ENCODE peak calls at places on chromosome 9, in four cellular contexts. K is mammary epithelial cell, Z is Panc1, B is prostate gland. G is an unnamed sample. For H3K36me3 and H3K27me3, the result is how much of the 10 kb centered on the place peaks cover.

GRCh38 chr9:68927165-68927564 is 86.7 kb downstream of the PRKACG start:
- DNase-seq in B (no peak), Z (no peak), K (no peak), G (no peak)

GRCh38 chr9:124780060-124780756 is 3.3 kb downstream of the OLFML2A start:
- DNase-seq in Z (no peak), B (no peak), K (no peak), G (no peak)

GRCh38 chr9:8486095-8486494 is 686.5 kb upstream of the DMAC1 start:
- DNase-seq in B (peak), K (no peak), Z (no peak), G (peak)

GRCh38 chr9:116074658-116075057 is 78.9 kb upstream of the PAPPA start:
- DNase-seq in K (peak), B (no peak), Z (no peak), G (peak)

GRCh38 chr9:91785403-91785917 is 164.6 kb downstream of the ROR2 start:
- DNase-seq in B (no peak), K (no peak), Z (no peak), G (no peak)

GRCh38 chr9:108877524-108877923 is 15.5 kb downstream of the ACTL7A start:
- DNase-seq in Z (no peak), B (no peak), K (no peak), G (no peak)

GRCh38 chr9:115941561-115942315 is 211.9 kb upstream of the PAPPA start:
- DNase-seq in B (no peak), K (peak), Z (no peak), G (peak)

GRCh38 chr9:110932883-110933282 is 105.4 kb downstream of the LPAR1 start:
- DNase-seq in K (no peak), Z (no peak), B (no peak), G (no peak)

GRCh38 chr9:115657695-115658094 is 495.9 kb upstream of the PAPPA start:
- DNase-seq in K (no peak), Z (no peak), B (no peak), G (no peak)

GRCh38 chr9:85743290-85744128 is 1.8 kb upstream of the AGTPBP1 start:
- DNase-seq in Z (peak), B (no peak), K (peak), G (peak)

GRCh38 chr9:124477211-124478013 is 27.2 kb downstream of the ADGRD2 start:
- DNase-seq in B (no peak), K (peak), Z (no peak), G (no peak)

GRCh38 chr9:86303316-86303975 is 21.1 kb upstream of the ISCA1 start:
- DNase-seq in B (no peak), Z (no peak), K (peak), G (peak)

GRCh38 chr9:105148328-105149006 is 96.0 kb upstream of the SLC44A1 start:
- DNase-seq in B (no peak), K (no peak), Z (no peak), G (no peak)

GRCh38 chr9:95429948-95430620 is 86.7 kb downstream of the PTCH1 start:
- DNase-seq in Z (no peak), K (no peak), B (no peak), G (no peak)

GRCh38 chr9:95649801-95650213 is 133.0 kb upstream of the PTCH1 start:
- DNase-seq in K (no peak), B (no peak), Z (no peak), G (no peak)

GRCh38 chr9:94083384-94083783 is 880 bp upstream of the PTPDC1 start:
- DNase-seq in Z (no peak), K (no peak), B (no peak), G (no peak)

GRCh38 chr9:132245465-132245864 is 83.6 kb downstream of the NTNG2 start:
- DNase-seq in B (no peak), Z (no peak), K (no peak), G (no peak)

GRCh38 chr9:21777701-21778100 is 24.7 kb upstream of the MTAP start:
- DNase-seq in B (no peak), Z (no peak), K (peak), G (peak)

GRCh38 chr9:122991370-122991830 is 42.1 kb upstream of the GPR21 start:
- DNase-seq in B (peak), Z (peak), K (peak), G (peak)

GRCh38 chr9:33638516-33638915 is 114.5 kb downstream of the ANKRD18B start:
- DNase-seq in K (no peak), Z (no peak), B (no peak), G (no peak)

GRCh38 chr9:86946712-86947145 is 577 bp downstream of the GAS1 start:
- DNase-seq in Z (no peak), B (peak), K (no peak), G (no peak)

GRCh38 chr9:84397822-84398221 is 57.3 kb upstream of the SLC28A3 start:
- DNase-seq in B (no peak), K (peak), Z (no peak), G (peak)

GRCh38 chr9:101586651-101587050 is 8.1 kb downstream of the PPP3R2 start:
- DNase-seq in K (no peak), B (no peak), Z (no peak), G (no peak)

GRCh38 chr9:126386814-126387213 is 60.2 kb downstream of the MVB12B start:
- DNase-seq in K (no peak), B (peak), Z (no peak), G (no peak)
- H3K36me3 ChIP-seq in K (under half), B (under half), Z (under half), G (under half)

DNA sequence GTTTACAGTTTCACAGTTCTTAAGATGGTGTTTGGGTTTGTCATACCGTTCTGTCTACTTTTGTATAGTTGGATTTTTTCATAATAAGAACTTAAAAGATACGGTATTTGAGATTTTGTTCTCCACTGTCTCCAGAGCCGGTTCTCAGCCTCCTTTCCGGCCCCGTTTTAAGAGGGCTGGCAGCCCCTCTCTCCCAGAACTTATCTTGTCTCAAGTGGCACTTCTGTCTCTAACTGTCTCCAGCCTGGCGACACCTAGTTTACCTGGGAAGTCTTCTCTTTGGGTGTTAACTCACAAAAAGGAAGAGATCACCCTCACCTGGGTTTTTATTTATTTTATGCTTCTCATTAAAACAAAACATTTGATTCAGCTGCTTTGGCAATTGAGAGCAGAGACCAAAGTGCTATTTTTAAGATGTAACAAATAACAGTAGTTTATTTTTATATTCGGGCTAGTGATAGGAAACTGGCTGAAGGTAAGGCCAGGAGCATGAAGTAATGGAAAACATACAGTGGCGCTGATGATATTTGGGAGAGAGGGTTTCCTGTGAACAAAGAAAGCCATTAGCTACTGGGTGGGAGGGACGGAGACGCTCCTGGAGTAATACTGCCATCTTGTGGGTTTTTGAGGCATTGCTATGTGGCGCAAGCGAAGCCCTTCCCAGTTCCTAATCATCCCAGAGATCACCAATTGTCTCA is 48.3 kb downstream of the ACER2 start:
- DNase-seq in Z (peak), B (peak), K (peak), G (peak)
- H3K4me3 ChIP-seq in Z (peak), B (no peak), K (no peak), G (no peak)

GRCh38 chr9:134474058-134474370 is 147.8 kb downstream of the RXRA start:
- DNase-seq in K (no peak), B (no peak), Z (no peak), G (no peak)
- H3K27me3 ChIP-seq in K (under half), B (under half), Z (under half), G (under half)

GRCh38 chr9:114359801-114360200 is 28.0 kb downstream of the AKNA start:
- DNase-seq in Z (no peak), B (no peak), K (no peak), G (no peak)

GRCh38 chr9:114361542-114361941 is 26.2 kb downstream of the AKNA start:
- DNase-seq in B (no peak), Z (no peak), K (no peak), G (no peak)

GRCh38 chr9:114356792-114357191 is 27.1 kb downstream of the ORM2 start:
- DNase-seq in Z (no peak), K (no peak), B (no peak), G (no peak)

GRCh38 chr9:114355821-114356220 is 26.2 kb downstream of the ORM2 start:
- DNase-seq in B (no peak), K (no peak), Z (no peak), G (no peak)

GRCh38 chr9:114357911-114358328 is 28.3 kb downstream of the ORM2 start:
- DNase-seq in Z (no peak), K (no peak), B (no peak), G (no peak)
- H3K36me3 ChIP-seq in Z (under half), K (under half), B (under half), G (under half)

GRCh38 chr9:17613723-17614122 is 34.9 kb downstream of the SH3GL2 start:
- DNase-seq in B (no peak), K (peak), Z (no peak), G (peak)

GRCh38 chr9:17611921-17612320 is 33.1 kb downstream of the SH3GL2 start:
- DNase-seq in Z (no peak), B (no peak), K (no peak), G (no peak)

GRCh38 chr9:17611342-17611741 is 32.5 kb downstream of the SH3GL2 start:
- DNase-seq in Z (no peak), B (no peak), K (no peak), G (no peak)

GRCh38 chr9:17614246-17614645 is 35.4 kb downstream of the SH3GL2 start:
- DNase-seq in K (no peak), B (no peak), Z (no peak), G (no peak)

GRCh38 chr9:17614929-17615328 is 36.1 kb downstream of the SH3GL2 start:
- DNase-seq in K (no peak), Z (no peak), B (no peak), G (peak)
- H3K4me3 ChIP-seq in K (no peak), Z (no peak), B (no peak), G (no peak)

GRCh38 chr9:38068866-38069628 is at the start of gene SHB:
- DNase-seq in B (peak), Z (no peak), K (peak), G (no peak)
- H3K27me3 ChIP-seq in B (under half), Z (under half), K (under half), G (under half)

GRCh38 chr9:96771124-96771523 is 6.8 kb downstream of the ZNF510 start:
- DNase-seq in B (no peak), K (no peak), Z (no peak), G (no peak)
- H3K36me3 ChIP-seq in B (under half), K (under half), Z (under half), G (under half)

G was measured in bronchial epithelial cell.